ENCODE peak calls at places on chromosomes 4 and X, in six cellular contexts. One of them, this sample, is unnamed.

GRCh38 chr4:189046642-189047041 is 894.0 kb upstream of the FRG1 start:
- DNase-seq in mammary epithelial cell: peak; percentile 43
- DNase-seq in cardiac muscle cell: no peak
- DNase-seq in AG09319: no peak
- DNase-seq in heart left ventricle: no peak
- DNase-seq in MCF 10A: peak; percentile 60
- DNase-seq in this sample: no peak

GRCh38 chrX:31314921-31315320 is 243.1 kb upstream of the FTHL17 start:
- DNase-seq in mammary epithelial cell: no peak
- DNase-seq in cardiac muscle cell: peak; percentile 65
- DNase-seq in AG09319: peak; percentile 38
- DNase-seq in heart left ventricle: no peak
- DNase-seq in MCF 10A: no peak
- DNase-seq in this sample: no peak

GRCh38 chr4:108590776-108591175 is 29.6 kb upstream of the RPL34 start:
- DNase-seq in mammary epithelial cell: no peak
- DNase-seq in cardiac muscle cell: peak; percentile 32
- DNase-seq in AG09319: no peak
- DNase-seq in heart left ventricle: no peak
- DNase-seq in MCF 10A: peak; percentile 12
- DNase-seq in this sample: no peak

GRCh38 chr4:169383724-169384123 is 113.0 kb upstream of the SH3RF1 start:
- DNase-seq in mammary epithelial cell: peak; percentile 75
- DNase-seq in cardiac muscle cell: peak; percentile 80
- DNase-seq in AG09319: peak; percentile 69
- DNase-seq in heart left ventricle: no peak
- DNase-seq in MCF 10A: peak; percentile 66
- DNase-seq in this sample: no peak

GRCh38 chrX:16444353-16444752 is 205.6 kb upstream of the S100G start:
- DNase-seq in mammary epithelial cell: peak; percentile 52
- DNase-seq in cardiac muscle cell: no peak
- DNase-seq in AG09319: no peak
- DNase-seq in heart left ventricle: no peak
- DNase-seq in MCF 10A: peak; percentile 90
- DNase-seq in this sample: no peak

GRCh38 chrX:43728002-43728401 is 71.9 kb downstream of the MAOA start:
- DNase-seq in mammary epithelial cell: no peak
- DNase-seq in cardiac muscle cell: no peak
- DNase-seq in AG09319: no peak
- DNase-seq in heart left ventricle: no peak
- DNase-seq in MCF 10A: no peak
- DNase-seq in this sample: no peak

GRCh38 chrX:129511689-129512088 is 11.6 kb downstream of the SMARCA1 start:
- DNase-seq in mammary epithelial cell: no peak
- DNase-seq in cardiac muscle cell: no peak
- DNase-seq in AG09319: no peak
- DNase-seq in heart left ventricle: no peak
- DNase-seq in MCF 10A: no peak
- DNase-seq in this sample: no peak

GRCh38 chr4:102263024-102263787 is 82.1 kb downstream of the SLC39A8 start:
- DNase-seq in mammary epithelial cell: peak; percentile 70
- DNase-seq in cardiac muscle cell: peak; percentile 41
- DNase-seq in AG09319: peak; percentile 3
- DNase-seq in heart left ventricle: no peak
- DNase-seq in MCF 10A: peak; percentile 58
- DNase-seq in this sample: no peak

GRCh38 chr4:126784966-126785580 is 847.7 kb upstream of the INTU start:
- DNase-seq in mammary epithelial cell: peak; percentile 55
- DNase-seq in cardiac muscle cell: no peak
- DNase-seq in AG09319: no peak
- DNase-seq in heart left ventricle: no peak
- DNase-seq in MCF 10A: no peak
- DNase-seq in this sample: no peak

GRCh38 chr4:155399974-155400697 is 23.4 kb upstream of the MAP9 start:
- DNase-seq in mammary epithelial cell: no peak
- DNase-seq in cardiac muscle cell: no peak
- DNase-seq in AG09319: no peak
- DNase-seq in heart left ventricle: no peak
- DNase-seq in MCF 10A: no peak
- DNase-seq in this sample: no peak

GRCh38 chr4:138953962-138954371 is 61.6 kb upstream of the NOCT start:
- DNase-seq in mammary epithelial cell: peak; percentile 95
- DNase-seq in cardiac muscle cell: peak; percentile 96
- DNase-seq in AG09319: peak; percentile 78
- DNase-seq in heart left ventricle: no peak
- DNase-seq in MCF 10A: peak; percentile 86
- DNase-seq in this sample: no peak

GRCh38 chr4:83010111-83010521 is 507 bp downstream of the LIN54 start:
- DNase-seq in mammary epithelial cell: peak; percentile 33
- DNase-seq in cardiac muscle cell: peak; percentile 40
- DNase-seq in AG09319: no peak
- DNase-seq in heart left ventricle: no peak
- DNase-seq in MCF 10A: peak; percentile 33
- DNase-seq in this sample: no peak

GRCh38 chr4:98659106-98659592 is 738 bp upstream of the TSPAN5 start:
- DNase-seq in mammary epithelial cell: peak; percentile 35
- DNase-seq in cardiac muscle cell: peak; percentile 47
- DNase-seq in AG09319: no peak
- DNase-seq in heart left ventricle: no peak
- DNase-seq in MCF 10A: no peak
- DNase-seq in this sample: no peak

GRCh38 chr4:82889287-82889686 is 1.7 kb downstream of the SEC31A start:
- DNase-seq in mammary epithelial cell: no peak
- DNase-seq in cardiac muscle cell: no peak
- DNase-seq in AG09319: no peak
- DNase-seq in heart left ventricle: no peak
- DNase-seq in MCF 10A: no peak
- DNase-seq in this sample: no peak

GRCh38 chr4:139595989-139596679 is 40.1 kb upstream of the SETD7 start:
- DNase-seq in mammary epithelial cell: peak; percentile 46
- DNase-seq in cardiac muscle cell: peak; percentile 33
- DNase-seq in AG09319: no peak
- DNase-seq in heart left ventricle: peak; percentile 29
- DNase-seq in MCF 10A: peak; percentile 57
- DNase-seq in this sample: no peak

GRCh38 chrX:110409925-110410324 is 51.3 kb downstream of the RTL9 start:
- DNase-seq in mammary epithelial cell: peak; percentile 85
- DNase-seq in cardiac muscle cell: no peak
- DNase-seq in AG09319: no peak
- DNase-seq in heart left ventricle: no peak
- DNase-seq in MCF 10A: peak; percentile 54
- DNase-seq in this sample: no peak

GRCh38 chr4:180084561-180084960 is 2158.6 kb upstream of the TENM3 start:
- DNase-seq in mammary epithelial cell: no peak
- DNase-seq in cardiac muscle cell: no peak
- DNase-seq in AG09319: no peak
- DNase-seq in heart left ventricle: no peak
- DNase-seq in MCF 10A: peak; percentile 42
- DNase-seq in this sample: no peak

GRCh38 chr4:7124643-7125442 is 57.0 kb upstream of the GRPEL1 start:
- DNase-seq in mammary epithelial cell: peak; percentile 23
- DNase-seq in cardiac muscle cell: peak; percentile 91
- DNase-seq in AG09319: peak; percentile 80
- DNase-seq in heart left ventricle: peak; percentile 45
- DNase-seq in MCF 10A: peak; percentile 13
- DNase-seq in this sample: no peak

GRCh38 chr4:13193662-13194061 is 290.5 kb downstream of the RAB28 start:
- DNase-seq in mammary epithelial cell: no peak
- DNase-seq in cardiac muscle cell: no peak
- DNase-seq in AG09319: no peak
- DNase-seq in heart left ventricle: no peak
- DNase-seq in MCF 10A: no peak
- DNase-seq in this sample: no peak
- TF ChIP-seq CTCF in mammary epithelial cell: no peak
- TF ChIP-seq CTCF in cardiac muscle cell: no peak
- TF ChIP-seq CTCF in AG09319: no peak
- TF ChIP-seq CTCF in heart left ventricle: no peak
- TF ChIP-seq CTCF in MCF 10A: no peak
- TF ChIP-seq CTCF in this sample: no peak

DNA sequence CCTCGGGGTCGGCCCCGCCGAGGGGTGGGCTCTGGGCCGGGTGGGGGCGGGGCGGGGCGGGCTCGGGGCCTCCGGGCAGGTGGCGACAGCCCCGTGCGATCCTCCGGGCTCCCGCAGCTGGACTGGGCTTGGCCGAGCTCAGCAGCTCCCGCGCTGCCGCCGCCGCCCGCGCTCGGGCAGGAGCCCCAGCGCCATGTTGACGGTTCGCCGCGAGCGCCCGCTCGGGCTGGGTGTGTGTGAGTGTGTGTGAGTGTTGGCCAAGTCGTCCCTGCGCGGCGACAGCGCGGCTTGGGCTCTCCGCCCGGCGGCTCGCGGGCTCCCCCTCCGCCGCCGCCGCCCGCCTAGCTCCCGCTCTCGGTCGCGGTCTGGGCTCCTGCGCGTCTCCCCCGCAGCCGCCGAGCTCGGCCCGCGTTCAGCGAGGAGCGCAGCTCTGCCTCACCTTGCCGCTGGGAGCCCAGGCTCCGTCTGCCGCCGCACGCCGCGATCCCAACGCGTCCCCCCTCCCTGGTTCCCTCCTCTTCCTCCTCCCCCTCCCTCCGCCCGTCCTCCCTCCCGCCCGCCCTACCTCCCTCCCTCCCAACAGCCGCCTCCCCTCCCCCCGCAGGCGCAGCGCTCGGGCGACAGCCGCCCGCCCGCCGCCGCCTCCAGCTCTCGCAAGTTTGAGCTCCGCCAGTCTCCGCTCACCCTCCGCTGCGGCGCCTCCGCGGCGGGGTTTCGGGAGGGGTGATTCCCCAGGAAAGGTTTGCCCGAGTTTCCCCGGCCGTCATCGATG is at the start of gene BCOR:
- DNase-seq in mammary epithelial cell: peak; percentile 63
- DNase-seq in cardiac muscle cell: peak; percentile 72
- DNase-seq in AG09319: no peak
- DNase-seq in heart left ventricle: peak; percentile 81
- DNase-seq in MCF 10A: peak; percentile 50
- DNase-seq in this sample: peak; percentile 68
- TF ChIP-seq CTCF in mammary epithelial cell: no peak
- TF ChIP-seq CTCF in cardiac muscle cell: no peak
- TF ChIP-seq CTCF in AG09319: no peak
- TF ChIP-seq CTCF in heart left ventricle: no peak
- TF ChIP-seq CTCF in MCF 10A: no peak
- TF ChIP-seq CTCF in this sample: no peak

DNA sequence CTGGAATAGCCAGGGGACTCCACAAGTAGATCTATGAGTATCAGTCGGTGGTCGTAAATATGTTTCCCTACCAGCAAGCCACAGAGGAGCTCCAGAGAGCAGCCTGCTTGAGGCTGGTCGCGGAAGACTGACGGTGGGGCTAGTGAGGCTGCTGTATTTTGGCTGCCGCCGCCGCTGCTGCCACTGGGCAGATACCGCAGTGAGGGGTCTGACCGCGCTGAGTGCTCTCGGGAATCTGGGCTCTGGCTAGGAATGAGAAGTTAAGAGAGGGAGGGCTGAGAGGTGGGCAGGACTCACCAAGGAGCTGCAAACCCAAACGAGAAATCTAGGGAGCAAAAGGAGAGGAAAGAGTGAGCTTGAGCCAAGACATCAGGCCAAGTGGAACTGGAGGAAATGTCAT is at the start of gene EXOC1L:
- DNase-seq in mammary epithelial cell: no peak
- DNase-seq in cardiac muscle cell: peak; percentile 52
- DNase-seq in AG09319: no peak
- DNase-seq in heart left ventricle: no peak
- DNase-seq in MCF 10A: no peak
- DNase-seq in this sample: no peak
- TF ChIP-seq CTCF in mammary epithelial cell: no peak
- TF ChIP-seq CTCF in cardiac muscle cell: no peak
- TF ChIP-seq CTCF in AG09319: peak; percentile 12
- TF ChIP-seq CTCF in heart left ventricle: no peak
- TF ChIP-seq CTCF in MCF 10A: no peak
- TF ChIP-seq CTCF in this sample: no peak

DNA sequence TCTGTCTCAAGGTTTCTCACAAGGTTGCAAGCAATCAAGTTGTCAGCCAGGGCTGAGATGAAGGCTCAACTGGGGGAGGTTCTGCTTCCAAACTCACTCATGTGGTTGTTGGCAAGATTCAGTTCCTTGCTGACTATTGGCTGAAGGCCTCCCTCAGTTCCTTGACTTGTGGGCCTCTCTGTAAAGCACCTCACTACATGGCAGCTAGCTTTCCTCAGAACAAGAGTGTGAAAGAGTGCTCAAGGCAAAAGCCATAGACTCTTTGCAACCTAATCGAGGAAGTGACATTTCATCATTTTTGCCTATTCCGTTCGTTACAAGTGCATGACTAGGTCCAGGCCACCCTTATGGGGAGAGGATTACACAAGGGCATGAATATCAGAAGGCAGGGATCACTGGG is 52.0 kb downstream of the CXorf58 start:
- DNase-seq in mammary epithelial cell: no peak
- DNase-seq in cardiac muscle cell: no peak
- DNase-seq in AG09319: no peak
- DNase-seq in heart left ventricle: no peak
- DNase-seq in MCF 10A: no peak
- DNase-seq in this sample: no peak
- TF ChIP-seq CTCF in mammary epithelial cell: no peak
- TF ChIP-seq CTCF in cardiac muscle cell: no peak
- TF ChIP-seq CTCF in AG09319: no peak
- TF ChIP-seq CTCF in heart left ventricle: no peak
- TF ChIP-seq CTCF in MCF 10A: no peak
- TF ChIP-seq CTCF in this sample: no peak

This sample was measured in mesothelial cell of epicardium.